ENCODE peak calls at places on chromosomes 3 and 15, in four cellular contexts. One of them, this sample, is unnamed.

GRCh38 chr3:122609798-122610559 is 32.5 kb downstream of the PARP15 start:
- DNase-seq in tibial nerve: no peak
- DNase-seq in esophagus squamous epithelium: no peak
- DNase-seq in transverse colon: no peak
- DNase-seq in this sample: no peak

GRCh38 chr3:25460751-25461150 is 32.7 kb downstream of the RARB start:
- DNase-seq in esophagus squamous epithelium: no peak
- DNase-seq in tibial nerve: no peak
- DNase-seq in transverse colon: no peak
- DNase-seq in this sample: no peak

GRCh38 chr3:111872948-111873347 is 13.9 kb downstream of the PHLDB2 start:
- DNase-seq in esophagus squamous epithelium: no peak
- DNase-seq in transverse colon: no peak
- DNase-seq in tibial nerve: no peak
- DNase-seq in this sample: no peak

GRCh38 chr3:140292154-140292553 is 357.2 kb downstream of the CLSTN2 start:
- DNase-seq in tibial nerve: no peak
- DNase-seq in esophagus squamous epithelium: no peak
- DNase-seq in transverse colon: no peak
- DNase-seq in this sample: no peak

GRCh38 chr3:165749817-165750216 is 87.4 kb downstream of the BCHE start:
- DNase-seq in tibial nerve: no peak
- DNase-seq in transverse colon: no peak
- DNase-seq in esophagus squamous epithelium: no peak
- DNase-seq in this sample: no peak

GRCh38 chr3:138914870-138915502 is 32.0 kb downstream of the FOXL2 start:
- DNase-seq in esophagus squamous epithelium: no peak
- DNase-seq in transverse colon: no peak
- DNase-seq in tibial nerve: no peak
- DNase-seq in this sample: no peak

GRCh38 chr15:40338041-40338657 is 2.6 kb downstream of the CCDC9B start:
- DNase-seq in tibial nerve: peak
- DNase-seq in transverse colon: peak
- DNase-seq in esophagus squamous epithelium: no peak
- DNase-seq in this sample: peak

GRCh38 chr15:66220587-66220986 is 33.0 kb downstream of the MEGF11 start:
- DNase-seq in tibial nerve: no peak
- DNase-seq in transverse colon: no peak
- DNase-seq in esophagus squamous epithelium: no peak
- DNase-seq in this sample: no peak

GRCh38 chr3:50203113-50203852 is 1.8 kb upstream of the SLC38A3 start:
- DNase-seq in esophagus squamous epithelium: no peak
- DNase-seq in transverse colon: no peak
- DNase-seq in tibial nerve: no peak
- DNase-seq in this sample: no peak

GRCh38 chr3:44342191-44342790 is 3.7 kb downstream of the TCAIM start:
- DNase-seq in tibial nerve: no peak
- DNase-seq in esophagus squamous epithelium: no peak
- DNase-seq in transverse colon: no peak
- DNase-seq in this sample: no peak

GRCh38 chr3:175670572-175670971 is 811.4 kb downstream of the NAALADL2 start:
- DNase-seq in esophagus squamous epithelium: no peak
- DNase-seq in transverse colon: no peak
- DNase-seq in tibial nerve: no peak
- DNase-seq in this sample: no peak

GRCh38 chr15:92820233-92821021 is 79.7 kb upstream of the CHD2 start:
- DNase-seq in tibial nerve: peak
- DNase-seq in transverse colon: peak
- DNase-seq in esophagus squamous epithelium: peak
- DNase-seq in this sample: peak

GRCh38 chr3:133211449-133211848 is 173.3 kb downstream of the TMEM108 start:
- DNase-seq in transverse colon: no peak
- DNase-seq in esophagus squamous epithelium: no peak
- DNase-seq in tibial nerve: no peak
- DNase-seq in this sample: no peak

GRCh38 chr3:48430359-48431101 is 644 bp upstream of the PLXNB1 start:
- DNase-seq in tibial nerve: no peak
- DNase-seq in transverse colon: peak
- DNase-seq in esophagus squamous epithelium: no peak
- DNase-seq in this sample: no peak

GRCh38 chr3:48428088-48428862 is 1.6 kb downstream of the PLXNB1 start:
- DNase-seq in tibial nerve: peak
- DNase-seq in esophagus squamous epithelium: no peak
- DNase-seq in transverse colon: peak
- DNase-seq in this sample: peak

GRCh38 chr3:48427630-48427962 is 2.3 kb downstream of the PLXNB1 start:
- DNase-seq in tibial nerve: no peak
- DNase-seq in transverse colon: peak
- DNase-seq in esophagus squamous epithelium: no peak
- DNase-seq in this sample: no peak

GRCh38 chr3:48429416-48430358 is at the start of gene PLXNB1:
- DNase-seq in tibial nerve: peak
- DNase-seq in esophagus squamous epithelium: peak
- DNase-seq in transverse colon: peak
- DNase-seq in this sample: peak

GRCh38 chr3:48428863-48429415 is 947 bp downstream of the PLXNB1 start:
- DNase-seq in esophagus squamous epithelium: no peak
- DNase-seq in transverse colon: peak
- DNase-seq in tibial nerve: peak
- DNase-seq in this sample: peak
- TF ChIP-seq POLR2A in esophagus squamous epithelium: no peak
- TF ChIP-seq POLR2A in transverse colon: peak
- TF ChIP-seq POLR2A in tibial nerve: peak
- TF ChIP-seq POLR2A in this sample: no peak

DNA sequence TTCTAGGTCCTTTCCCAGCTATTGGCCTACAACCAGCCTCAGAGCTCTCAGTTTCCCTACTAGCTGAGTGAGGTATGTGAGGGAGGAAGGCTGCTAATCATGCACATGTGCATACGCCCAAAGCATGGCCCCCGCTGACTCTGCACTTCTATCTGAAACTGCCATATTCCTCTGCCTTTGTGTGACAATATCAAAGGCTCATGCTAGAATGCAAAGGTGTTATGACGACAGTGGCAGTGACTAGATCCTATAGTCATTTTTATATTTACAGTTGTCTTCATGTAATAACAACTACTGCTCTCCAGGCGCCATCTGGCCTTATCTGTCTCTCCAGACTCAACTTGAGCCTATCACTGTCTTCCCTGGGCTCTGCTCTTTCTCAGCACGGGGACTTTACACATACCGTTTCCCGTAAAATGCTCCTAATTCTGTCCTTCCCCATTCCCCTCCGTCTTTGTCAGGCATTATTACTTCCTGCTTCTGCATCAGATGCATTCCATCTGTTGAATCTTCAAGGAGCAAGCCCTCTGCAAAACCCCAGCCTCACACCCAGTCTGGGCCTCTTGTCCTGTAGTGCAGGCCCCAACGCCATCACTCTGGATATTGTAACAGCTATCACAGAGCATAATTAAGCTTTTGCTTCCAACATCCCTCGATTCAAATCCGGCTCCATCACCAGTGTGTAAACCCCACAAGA is 102.5 kb downstream of the PDCD6IP start:
- DNase-seq in tibial nerve: no peak
- DNase-seq in esophagus squamous epithelium: no peak
- DNase-seq in transverse colon: no peak
- DNase-seq in this sample: no peak
- TF ChIP-seq POLR2A in tibial nerve: no peak
- TF ChIP-seq POLR2A in esophagus squamous epithelium: no peak
- TF ChIP-seq POLR2A in transverse colon: no peak
- TF ChIP-seq POLR2A in this sample: no peak

DNA sequence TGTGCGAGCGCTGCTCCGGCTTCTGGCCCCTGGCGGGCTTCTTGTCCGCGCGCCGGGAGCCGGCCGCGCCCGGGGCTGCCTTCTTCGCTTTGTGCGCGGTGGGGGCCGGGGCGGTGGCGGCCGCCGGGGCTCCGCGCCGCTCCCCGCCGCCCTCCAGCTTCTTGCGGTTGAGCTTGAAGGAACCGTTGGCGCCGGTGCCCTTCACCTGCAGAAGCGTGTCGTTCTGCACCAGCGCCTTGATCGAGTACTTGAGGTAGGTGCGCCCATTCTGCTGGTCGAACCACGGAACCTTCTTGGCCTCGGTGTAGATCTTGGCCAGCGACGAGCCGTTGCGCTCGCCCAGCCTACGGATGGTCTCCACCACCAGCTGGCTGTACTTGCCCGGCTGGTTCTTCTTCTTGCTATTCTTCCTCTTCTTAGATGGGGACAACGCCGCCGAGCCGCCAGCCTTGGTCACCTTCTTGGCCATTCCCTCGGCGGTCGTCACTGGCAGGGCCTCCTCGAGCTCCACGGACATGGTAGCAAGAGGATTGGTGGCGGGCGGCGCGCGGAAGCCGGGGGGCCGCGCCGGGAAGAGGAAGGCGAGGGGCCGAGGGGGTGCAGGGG is 36.8 kb downstream of the HMCES start:
- DNase-seq in esophagus squamous epithelium: no peak
- DNase-seq in transverse colon: peak
- DNase-seq in tibial nerve: peak
- DNase-seq in this sample: peak
- TF ChIP-seq POLR2A in esophagus squamous epithelium: no peak
- TF ChIP-seq POLR2A in transverse colon: no peak
- TF ChIP-seq POLR2A in tibial nerve: no peak
- TF ChIP-seq POLR2A in this sample: no peak

GRCh38 chr15:27328616-27329015 is 357.6 kb downstream of the GABRG3 start:
- DNase-seq in transverse colon: no peak
- DNase-seq in esophagus squamous epithelium: no peak
- DNase-seq in tibial nerve: no peak
- DNase-seq in this sample: no peak

GRCh38 chr15:27327467-27328045 is 356.6 kb downstream of the GABRG3 start:
- DNase-seq in esophagus squamous epithelium: no peak
- DNase-seq in tibial nerve: no peak
- DNase-seq in transverse colon: no peak
- DNase-seq in this sample: no peak

GRCh38 chr15:27324871-27325270 is 353.9 kb downstream of the GABRG3 start:
- DNase-seq in esophagus squamous epithelium: no peak
- DNase-seq in transverse colon: no peak
- DNase-seq in tibial nerve: no peak
- DNase-seq in this sample: no peak
- TF ChIP-seq POLR2A in esophagus squamous epithelium: no peak
- TF ChIP-seq POLR2A in transverse colon: no peak
- TF ChIP-seq POLR2A in tibial nerve: no peak
- TF ChIP-seq POLR2A in this sample: no peak

DNA sequence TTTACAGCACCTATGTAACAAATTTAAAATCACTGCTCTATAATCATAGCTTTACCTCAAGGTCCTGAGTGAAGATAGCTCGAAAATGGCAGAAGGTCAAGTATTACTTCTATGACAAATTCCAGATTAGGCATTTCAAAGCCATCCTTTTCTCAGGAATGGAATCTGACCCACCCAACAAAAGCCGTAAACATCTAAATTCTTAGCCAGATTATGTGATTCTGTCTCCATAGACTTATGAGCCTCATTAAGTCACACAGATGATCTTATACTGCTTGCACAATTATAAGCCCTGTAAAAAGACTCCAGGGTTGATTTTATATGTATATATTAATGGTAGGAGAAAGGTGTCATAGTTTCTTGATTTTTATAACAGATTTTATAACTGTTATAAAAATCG is 56.9 kb downstream of the CEP152 start:
- DNase-seq in esophagus squamous epithelium: no peak
- DNase-seq in tibial nerve: no peak
- DNase-seq in transverse colon: no peak
- DNase-seq in this sample: no peak
- TF ChIP-seq POLR2A in esophagus squamous epithelium: no peak
- TF ChIP-seq POLR2A in tibial nerve: no peak
- TF ChIP-seq POLR2A in transverse colon: no peak
- TF ChIP-seq POLR2A in this sample: no peak

GRCh38 chr3:195876297-195877031 is 31.9 kb downstream of the TNK2 start:
- DNase-seq in tibial nerve: no peak
- DNase-seq in transverse colon: peak
- DNase-seq in esophagus squamous epithelium: no peak
- DNase-seq in this sample: peak
- TF ChIP-seq POLR2A in tibial nerve: no peak
- TF ChIP-seq POLR2A in transverse colon: peak
- TF ChIP-seq POLR2A in esophagus squamous epithelium: no peak
- TF ChIP-seq POLR2A in this sample: no peak

DNA sequence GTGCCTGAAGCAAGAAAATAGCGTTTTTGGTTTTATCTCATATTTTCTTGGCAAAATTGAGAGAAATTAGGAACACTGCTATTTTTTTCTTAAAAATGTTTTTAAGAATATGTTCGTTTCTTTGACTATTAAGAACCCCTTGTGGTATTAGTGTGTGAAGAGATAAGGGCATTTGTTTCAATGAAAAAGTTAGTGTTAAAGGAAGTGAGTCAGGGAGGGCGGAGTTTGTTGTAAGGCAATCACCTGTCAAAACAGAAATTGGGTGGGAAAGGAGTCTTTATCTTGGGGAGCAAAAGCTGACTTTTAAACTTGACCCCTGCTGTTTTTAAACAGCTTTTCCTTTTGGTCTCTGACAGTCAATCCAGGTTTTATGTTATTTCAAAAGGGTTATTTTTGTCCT is 4.2 kb downstream of the RAP2B start:
- DNase-seq in tibial nerve: no peak
- DNase-seq in transverse colon: no peak
- DNase-seq in esophagus squamous epithelium: no peak
- DNase-seq in this sample: no peak
- TF ChIP-seq POLR2A in tibial nerve: no peak
- TF ChIP-seq POLR2A in transverse colon: no peak
- TF ChIP-seq POLR2A in esophagus squamous epithelium: no peak
- TF ChIP-seq POLR2A in this sample: no peak